ENCODE peak calls at places on chromosomes 16 and 17, in nine cellular contexts. E, F, R, M, J, K, B, Q and U are unnamed samples.

GRCh38 chr16:48113471-48113870 is 42.3 kb downstream of the ABCC12 start:
- DNase-seq in E (no peak), F (peak), R (no peak), M (no peak), J (no peak), K (no peak), B (no peak), Q (no peak), U (no peak)

GRCh38 chr16:10408824-10409381 is 23.0 kb downstream of the ATF7IP2 start:
- DNase-seq in E (no peak), F (no peak), R (peak), M (no peak), J (no peak), K (no peak), B (no peak), Q (no peak), U (peak)

GRCh38 chr17:79892457-79893236 is 53.4 kb upstream of the CBX4 start:
- DNase-seq in E (peak), F (no peak), R (no peak), M (no peak), J (no peak), K (no peak), B (no peak), Q (no peak), U (no peak)

GRCh38 chr17:27807567-27808470 is 7.5 kb upstream of the NOS2 start:
- DNase-seq in E (no peak), F (no peak), R (no peak), M (peak), J (peak), K (no peak), B (peak), Q (no peak), U (peak)

GRCh38 chr16:20322696-20323095 is 4.6 kb downstream of the GP2 start:
- DNase-seq in E (no peak), F (no peak), R (no peak), M (no peak), J (no peak), K (no peak), B (no peak), Q (no peak), U (no peak)

GRCh38 chr17:14299261-14300093 is 1.4 kb upstream of the HS3ST3B1 start:
- DNase-seq in E (no peak), F (peak), R (no peak), M (no peak), J (no peak), K (peak), B (peak), Q (no peak), U (peak)

GRCh38 chr17:57577751-57578607 is 167.1 kb downstream of the CCDC182 start:
- DNase-seq in E (peak), F (no peak), R (no peak), M (no peak), J (no peak), K (no peak), B (peak), Q (no peak), U (peak)

GRCh38 chr17:50660042-50660886 is 25.6 kb downstream of the ABCC3 start:
- DNase-seq in E (no peak), F (no peak), R (no peak), M (no peak), J (no peak), K (no peak), B (peak), Q (no peak), U (peak)

GRCh38 chr16:30122621-30123160 is 329 bp downstream of the MAPK3 start:
- DNase-seq in E (no peak), F (no peak), R (peak), M (peak), J (no peak), K (no peak), B (peak), Q (no peak), U (no peak)

GRCh38 chr16:3745751-3746355 is 28.5 kb upstream of the TRAP1 start:
- DNase-seq in E (no peak), F (no peak), R (no peak), M (no peak), J (no peak), K (no peak), B (peak), Q (no peak), U (peak)

GRCh38 chr16:57689772-57690558 is 4.6 kb upstream of the DRC7 start:
- DNase-seq in E (no peak), F (no peak), R (no peak), M (no peak), J (no peak), K (no peak), B (no peak), Q (no peak), U (peak)

GRCh38 chr16:49874613-49875237 is 18.8 kb upstream of the ZNF423 start:
- DNase-seq in E (no peak), F (no peak), R (no peak), M (no peak), J (no peak), K (no peak), B (no peak), Q (no peak), U (no peak)

GRCh38 chr17:45743626-45744326 is 40.3 kb upstream of the CRHR1 start:
- DNase-seq in E (no peak), F (no peak), R (no peak), M (no peak), J (no peak), K (no peak), B (no peak), Q (no peak), U (no peak)

GRCh38 chr17:41667280-41668008 is 21.2 kb upstream of the EIF1 start:
- DNase-seq in E (no peak), F (no peak), R (no peak), M (no peak), J (no peak), K (no peak), B (no peak), Q (no peak), U (no peak)

GRCh38 chr16:57859331-57859730 is 57.0 kb upstream of the KIFC3 start:
- DNase-seq in E (no peak), F (no peak), R (no peak), M (no peak), J (no peak), K (peak), B (peak), Q (no peak), U (peak)

GRCh38 chr16:87834668-87835473 is 34.4 kb downstream of the SLC7A5 start:
- DNase-seq in E (no peak), F (no peak), R (peak), M (no peak), J (no peak), K (no peak), B (peak), Q (no peak), U (peak)

GRCh38 chr17:66373944-66374817 is 71.8 kb downstream of the PRKCA start:
- DNase-seq in E (peak), F (no peak), R (no peak), M (peak), J (peak), K (no peak), B (peak), Q (peak), U (peak)

GRCh38 chr17:41965694-41966375 is 760 bp upstream of the CNP start:
- DNase-seq in E (peak), F (peak), R (peak), M (peak), J (no peak), K (no peak), B (peak), Q (no peak), U (peak)

GRCh38 chr17:61393550-61393903 is 6.1 kb upstream of the TBX2 start:
- DNase-seq in E (no peak), F (no peak), R (peak), M (no peak), J (no peak), K (no peak), B (no peak), Q (no peak), U (peak)

GRCh38 chr16:79532785-79533184 is 67.8 kb downstream of the MAF start:
- DNase-seq in E (no peak), F (no peak), R (no peak), M (no peak), J (no peak), K (no peak), B (no peak), Q (no peak), U (no peak)

GRCh38 chr16:9092282-9092962 is 978 bp downstream of the HAPSTR1 start:
- DNase-seq in E (peak), F (peak), R (peak), M (peak), J (peak), K (no peak), B (peak), Q (peak), U (no peak)

GRCh38 chr16:57807968-57808528 is 5.8 kb upstream of the KIFC3 start:
- DNase-seq in E (no peak), F (peak), R (peak), M (peak), J (peak), K (peak), B (peak), Q (peak), U (peak)

GRCh38 chr16:89020068-89020924 is 43.3 kb upstream of the CBFA2T3 start:
- DNase-seq in E (no peak), F (no peak), R (no peak), M (peak), J (no peak), K (no peak), B (no peak), Q (no peak), U (no peak)

GRCh38 chr17:55316499-55316898 is 51.7 kb downstream of the HLF start:
- DNase-seq in E (no peak), F (no peak), R (no peak), M (no peak), J (no peak), K (no peak), B (no peak), Q (no peak), U (no peak)

GRCh38 chr16:57092786-57093301 is 461 bp downstream of the CPNE2 start:
- DNase-seq in E (peak), F (peak), R (peak), M (peak), J (peak), K (peak), B (no peak), Q (peak), U (no peak)

GRCh38 chr16:4991754-4992153 is 33.6 kb downstream of the SEC14L5 start:
- DNase-seq in E (no peak), F (no peak), R (peak), M (no peak), J (no peak), K (no peak), B (no peak), Q (no peak), U (no peak)

GRCh38 chr17:59848778-59849177 is 44.0 kb downstream of the TUBD1 start:
- DNase-seq in E (no peak), F (no peak), R (no peak), M (peak), J (no peak), K (no peak), B (peak), Q (no peak), U (peak)

GRCh38 chr16:69535123-69536050 is 30.4 kb upstream of the NFAT5 start:
- DNase-seq in E (no peak), F (no peak), R (peak), M (no peak), J (no peak), K (no peak), B (peak), Q (no peak), U (peak)

GRCh38 chr16:88375236-88376052 is 7.3 kb upstream of the ZNF469 start:
- DNase-seq in E (no peak), F (no peak), R (no peak), M (no peak), J (no peak), K (no peak), B (no peak), Q (no peak), U (no peak)

GRCh38 chr17:48011405-48012150 is 26.0 kb downstream of the COPZ2 start:
- DNase-seq in E (peak), F (no peak), R (peak), M (peak), J (no peak), K (peak), B (no peak), Q (no peak), U (no peak)

GRCh38 chr17:19651461-19652238 is 3.1 kb downstream of the ALDH3A2 start:
- DNase-seq in E (no peak), F (no peak), R (no peak), M (no peak), J (no peak), K (no peak), B (no peak), Q (no peak), U (peak)

GRCh38 chr17:3802461-3803307 is 1.7 kb upstream of the ITGAE start:
- DNase-seq in E (no peak), F (no peak), R (no peak), M (no peak), J (no peak), K (peak), B (peak), Q (no peak), U (peak)

GRCh38 chr17:290121-290521 is 62.5 kb downstream of the RPH3AL start:
- DNase-seq in E (no peak), F (no peak), R (no peak), M (no peak), J (no peak), K (no peak), B (no peak), Q (no peak), U (no peak)

GRCh38 chr17:82859431-82860403 is 19.9 kb upstream of the ZNF750 start:
- DNase-seq in E (no peak), F (no peak), R (no peak), M (peak), J (no peak), K (peak), B (peak), Q (no peak), U (peak)

GRCh38 chr17:15406081-15406480 is 61.3 kb downstream of the CDRT4 start:
- DNase-seq in E (no peak), F (no peak), R (no peak), M (no peak), J (no peak), K (peak), B (no peak), Q (no peak), U (no peak)

GRCh38 chr16:24002619-24003018 is 166.8 kb downstream of the PRKCB start:
- DNase-seq in E (no peak), F (no peak), R (no peak), M (no peak), J (no peak), K (no peak), B (no peak), Q (no peak), U (no peak)

GRCh38 chr16:64092284-64092683 is 1029.6 kb downstream of the CDH11 start:
- DNase-seq in E (no peak), F (no peak), R (no peak), M (no peak), J (no peak), K (no peak), B (peak), Q (no peak), U (peak)

GRCh38 chr17:38578229-38578628 is 27.5 kb downstream of the SRCIN1 start:
- DNase-seq in E (no peak), F (no peak), R (no peak), M (no peak), J (no peak), K (no peak), B (no peak), Q (no peak), U (no peak)